ENCODE peak calls at places on chromosomes 1 and 21, in four cellular contexts. Z is adrenal gland, M is WTC11, L is B cell. O is an unnamed sample.

GRCh38 chr1:185170291-185170848 is 13.4 kb downstream of the SWT1 start:
- DNase-seq in L (peak), M (peak), Z (peak), O (peak)

GRCh38 chr1:87796521-87796920 is 467.8 kb downstream of the LMO4 start:
- DNase-seq in Z (no peak), L (no peak), M (no peak), O (no peak)

GRCh38 chr1:88801575-88802208 is 89.7 kb downstream of the GTF2B start:
- DNase-seq in L (no peak), Z (no peak), M (no peak), O (no peak)

GRCh38 chr1:12696658-12697057 is 19.3 kb upstream of the AADACL3 start:
- DNase-seq in L (no peak), M (no peak), Z (no peak), O (no peak)

GRCh38 chr1:67214420-67215174 is 48.3 kb downstream of the IL23R start:
- DNase-seq in Z (peak), M (peak), L (peak), O (peak)

GRCh38 chr1:55329091-55329490 is 113.9 kb upstream of the USP24 start:
- DNase-seq in L (no peak), M (peak), Z (peak), O (no peak)

GRCh38 chr1:87766737-87767136 is 438.1 kb downstream of the LMO4 start:
- DNase-seq in L (no peak), M (no peak), Z (no peak), O (no peak)

GRCh38 chr1:113210248-113210647 is 137.2 kb downstream of the LRIG2 start:
- DNase-seq in Z (no peak), L (no peak), M (no peak), O (no peak)

GRCh38 chr1:54001620-54002019 is 16.4 kb downstream of the LDLRAD1 start:
- DNase-seq in Z (no peak), L (no peak), M (no peak), O (no peak)

GRCh38 chr1:97145321-97145956 is 423.9 kb downstream of the PTBP2 start:
- DNase-seq in Z (no peak), M (no peak), L (no peak), O (no peak)

GRCh38 chr1:65002508-65003315 is 36.4 kb upstream of the JAK1 start:
- DNase-seq in Z (peak), M (peak), L (peak), O (peak)

GRCh38 chr21:36162631-36163030 is 6.0 kb downstream of the DOP1B start:
- DNase-seq in Z (no peak), M (no peak), L (no peak), O (no peak)

GRCh38 chr1:224064150-224064549 is 49.8 kb upstream of the FBXO28 start:
- DNase-seq in M (no peak), Z (no peak), L (no peak), O (no peak)

GRCh38 chr1:23807453-23807852 is 6.9 kb upstream of the GALE start:
- DNase-seq in M (no peak), L (no peak), Z (no peak), O (no peak)

GRCh38 chr1:234862944-234863515 is 253.1 kb upstream of the IRF2BP2 start:
- DNase-seq in M (no peak), L (no peak), Z (peak), O (no peak)

GRCh38 chr1:15406911-15407559 is 2.7 kb upstream of the EFHD2 start:
- DNase-seq in L (no peak), M (no peak), Z (peak), O (no peak)

GRCh38 chr1:17136936-17137335 is 17.7 kb upstream of the PADI2 start:
- DNase-seq in L (no peak), Z (no peak), M (no peak), O (no peak)

GRCh38 chr21:45264146-45264918 is 23.4 kb downstream of the POFUT2 start:
- DNase-seq in M (no peak), L (no peak), Z (no peak), O (no peak)

GRCh38 chr1:97820470-97821188 is 100.2 kb downstream of the DPYD start:
- DNase-seq in M (no peak), L (peak), Z (no peak), O (no peak)

GRCh38 chr21:30153697-30154340 is 12.8 kb downstream of the CLDN17 start:
- DNase-seq in M (no peak), L (no peak), Z (no peak), O (no peak)

GRCh38 chr1:204285438-204286322 is 71.9 kb upstream of the GOLT1A start:
- DNase-seq in L (no peak), Z (no peak), M (no peak), O (no peak)

GRCh38 chr1:15028117-15028516 is 125.4 kb upstream of the TMEM51 start:
- DNase-seq in M (no peak), L (no peak), Z (peak), O (no peak)

GRCh38 chr1:181483084-181483559 is at the start of gene CACNA1E:
- DNase-seq in L (no peak), Z (no peak), M (no peak), O (no peak)

GRCh38 chr1:27074175-27074780 is 61.6 kb upstream of the TENT5B start:
- DNase-seq in Z (no peak), L (no peak), M (no peak), O (no peak)

GRCh38 chr21:44761011-44761729 is 40.5 kb downstream of the UBE2G2 start:
- DNase-seq in Z (no peak), L (no peak), M (peak), O (no peak)

GRCh38 chr1:85137660-85138059 is 63.2 kb downstream of the SYDE2 start:
- DNase-seq in Z (no peak), M (no peak), L (no peak), O (no peak)

GRCh38 chr1:119298687-119299086 is 69.9 kb upstream of the HAO2 start:
- DNase-seq in L (no peak), Z (no peak), M (no peak), O (no peak)

GRCh38 chr1:57431400-57431799 is 7.5 kb upstream of the DAB1 start:
- DNase-seq in L (no peak), Z (no peak), M (no peak), O (no peak)

GRCh38 chr1:43452789-43453441 is 816 bp downstream of the HYI start:
- DNase-seq in M (no peak), Z (no peak), L (peak), O (no peak)

GRCh38 chr1:192559115-192560006 is 16.2 kb upstream of the RGS1 start:
- DNase-seq in M (no peak), L (no peak), Z (peak), O (no peak)

GRCh38 chr1:195193134-195193533 is 1415.1 kb downstream of the KCNT2 start:
- DNase-seq in L (no peak), M (no peak), Z (no peak), O (no peak)
- TF ChIP-seq CTCF in L (no peak), M (no peak), Z (no peak), O (no peak)

GRCh38 chr1:205939690-205940330 is 3.4 kb downstream of the SLC26A9 start:
- DNase-seq in Z (no peak), L (peak), M (peak), O (peak)
- TF ChIP-seq CTCF in Z (no peak), L (peak), M (peak), O (peak)

DNA sequence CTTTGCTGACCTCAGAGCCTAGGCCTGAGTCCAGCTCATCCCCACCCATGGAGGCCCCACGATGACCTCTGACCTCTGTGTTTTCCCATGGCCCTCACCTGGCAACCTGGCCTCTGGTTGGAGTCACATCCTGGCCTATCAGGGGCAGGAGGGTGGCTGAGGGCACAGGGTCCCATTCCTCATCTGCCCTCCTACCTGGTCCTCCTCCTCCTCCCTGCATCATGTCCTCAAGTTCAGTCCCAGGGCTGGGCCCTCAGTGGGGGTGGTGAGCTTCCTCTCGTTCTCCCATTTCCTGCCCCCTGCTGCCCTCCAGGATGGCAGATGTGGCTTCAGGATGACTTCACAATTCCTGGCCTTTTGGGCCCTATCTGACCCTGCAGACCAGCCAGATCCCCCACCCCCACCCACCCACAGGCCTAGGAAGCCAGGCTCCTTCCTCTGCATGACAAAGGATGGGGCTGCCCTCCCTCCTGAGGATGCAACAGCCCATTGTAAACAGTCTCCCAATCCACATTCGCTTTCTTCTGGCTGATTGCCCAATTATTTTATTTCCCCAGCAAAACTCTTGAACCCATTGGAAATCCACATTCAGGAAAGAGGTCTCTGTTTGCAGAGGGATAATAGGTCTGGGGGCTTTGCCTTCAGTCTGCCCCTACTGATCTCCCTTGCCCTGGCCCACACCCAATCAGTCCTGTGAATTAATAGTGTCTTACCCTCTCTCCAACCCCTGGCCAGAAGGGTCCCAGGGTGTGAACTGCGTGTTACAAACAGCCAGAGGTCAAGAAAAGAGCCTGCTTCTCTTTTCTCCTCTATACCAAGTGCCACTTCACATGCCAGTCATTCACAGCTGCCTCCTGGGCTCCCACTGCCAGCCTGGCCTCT is 10.3 kb upstream of the LEFTY1 start:
- DNase-seq in Z (no peak), L (no peak), M (peak), O (no peak)
- TF ChIP-seq CTCF in Z (no peak), L (no peak), M (no peak), O (no peak)

GRCh38 chr1:156584813-156585212 is 5.3 kb downstream of the TTC24 start:
- DNase-seq in M (peak), L (no peak), Z (no peak), O (no peak)
- TF ChIP-seq CTCF in M (peak), L (no peak), Z (no peak), O (peak)